ENCODE peak calls at places on chromosomes 7 and 10, in six cellular contexts. Z, H, O, P, I and Y are unnamed samples.

GRCh38 chr7:82050134-82050533 is 280.3 kb upstream of the HGF start:
- DNase-seq in Z (no peak), H (no peak), O (peak; percentile 83), P (peak; percentile 93), I (peak; percentile 85), Y (peak; percentile 83)

GRCh38 chr10:72245949-72246525 is 27.7 kb upstream of the DDIT4 start:
- DNase-seq in Z (no peak), H (peak; percentile 17), O (no peak), P (no peak), I (no peak), Y (peak; percentile 11)

GRCh38 chr7:84674236-84674913 is 479.8 kb upstream of the SEMA3A start:
- DNase-seq in Z (no peak), H (no peak), O (no peak), P (peak; percentile 54), I (peak; percentile 58), Y (peak; percentile 47)

GRCh38 chr7:954330-955238 is at the start of gene ADAP1:
- DNase-seq in Z (peak; percentile 51), H (peak; percentile 47), O (no peak), P (peak; percentile 55), I (peak; percentile 41), Y (peak; percentile 37)

GRCh38 chr7:140924019-140924820 is 509 bp downstream of the BRAF start:
- DNase-seq in Z (peak; percentile 77), H (peak; percentile 82), O (no peak), P (peak; percentile 62), I (peak; percentile 60), Y (peak; percentile 58)

GRCh38 chr7:156014201-156014600 is 201.9 kb upstream of the SHH start:
- DNase-seq in Z (no peak), H (no peak), O (no peak), P (no peak), I (no peak), Y (no peak)

GRCh38 chr10:120460776-120461175 is 3.7 kb downstream of the PLPP4 start:
- DNase-seq in Z (no peak), H (no peak), O (peak; percentile 91), P (peak; percentile 100), I (peak; percentile 91), Y (peak; percentile 92)

GRCh38 chr7:47188653-47189315 is 393.1 kb downstream of the TNS3 start:
- DNase-seq in Z (no peak), H (no peak), O (no peak), P (no peak), I (no peak), Y (no peak)

GRCh38 chr7:21572914-21573313 is 30.1 kb downstream of the DNAH11 start:
- DNase-seq in Z (no peak), H (no peak), O (no peak), P (no peak), I (no peak), Y (no peak)

GRCh38 chr7:143042821-143043271 is 9.3 kb upstream of the OR6V1 start:
- DNase-seq in Z (no peak), H (no peak), O (no peak), P (no peak), I (no peak), Y (peak; percentile 27)

GRCh38 chr7:22001345-22002004 is 55.8 kb upstream of the CDCA7L start:
- DNase-seq in Z (peak; percentile 35), H (no peak), O (peak; percentile 32), P (peak; percentile 80), I (peak; percentile 71), Y (peak; percentile 79)

GRCh38 chr7:24971333-24972165 is 8.4 kb downstream of the OSBPL3 start:
- DNase-seq in Z (no peak), H (no peak), O (no peak), P (peak; percentile 98), I (peak; percentile 94), Y (peak; percentile 94)

GRCh38 chr10:104767282-104767681 is 126.2 kb downstream of the SORCS3 start:
- DNase-seq in Z (no peak), H (no peak), O (no peak), P (no peak), I (no peak), Y (no peak)

GRCh38 chr10:118472415-118472814 is 123.0 kb downstream of the PRLHR start:
- DNase-seq in Z (no peak), H (no peak), O (no peak), P (peak; percentile 2), I (peak; percentile 58), Y (no peak)

GRCh38 chr10:6722616-6723004 is 142.5 kb upstream of the PRKCQ start:
- DNase-seq in Z (no peak), H (no peak), O (no peak), P (peak; percentile 57), I (peak; percentile 47), Y (peak; percentile 57)

GRCh38 chr10:97771913-97772823 is at the start of gene SFRP5:
- DNase-seq in Z (no peak), H (peak; percentile 81), O (no peak), P (no peak), I (no peak), Y (no peak)

GRCh38 chr10:97768322-97769315 is 3.2 kb downstream of the SFRP5 start:
- DNase-seq in Z (no peak), H (no peak), O (no peak), P (no peak), I (no peak), Y (no peak)

GRCh38 chr10:97770265-97770664 is 1.5 kb downstream of the SFRP5 start:
- DNase-seq in Z (no peak), H (no peak), O (no peak), P (no peak), I (no peak), Y (no peak)

GRCh38 chr10:97773096-97773495 is 1.3 kb upstream of the SFRP5 start:
- DNase-seq in Z (no peak), H (peak; percentile 33), O (no peak), P (no peak), I (no peak), Y (no peak)

GRCh38 chr10:97771055-97771811 is 566 bp downstream of the SFRP5 start:
- DNase-seq in Z (no peak), H (peak; percentile 57), O (no peak), P (peak; percentile 45), I (peak; percentile 55), Y (peak; percentile 8)
- TF ChIP-seq CTCF in Z (no peak), H (no peak), O (no peak), P (no peak), I (no peak), Y (no peak)

DNA sequence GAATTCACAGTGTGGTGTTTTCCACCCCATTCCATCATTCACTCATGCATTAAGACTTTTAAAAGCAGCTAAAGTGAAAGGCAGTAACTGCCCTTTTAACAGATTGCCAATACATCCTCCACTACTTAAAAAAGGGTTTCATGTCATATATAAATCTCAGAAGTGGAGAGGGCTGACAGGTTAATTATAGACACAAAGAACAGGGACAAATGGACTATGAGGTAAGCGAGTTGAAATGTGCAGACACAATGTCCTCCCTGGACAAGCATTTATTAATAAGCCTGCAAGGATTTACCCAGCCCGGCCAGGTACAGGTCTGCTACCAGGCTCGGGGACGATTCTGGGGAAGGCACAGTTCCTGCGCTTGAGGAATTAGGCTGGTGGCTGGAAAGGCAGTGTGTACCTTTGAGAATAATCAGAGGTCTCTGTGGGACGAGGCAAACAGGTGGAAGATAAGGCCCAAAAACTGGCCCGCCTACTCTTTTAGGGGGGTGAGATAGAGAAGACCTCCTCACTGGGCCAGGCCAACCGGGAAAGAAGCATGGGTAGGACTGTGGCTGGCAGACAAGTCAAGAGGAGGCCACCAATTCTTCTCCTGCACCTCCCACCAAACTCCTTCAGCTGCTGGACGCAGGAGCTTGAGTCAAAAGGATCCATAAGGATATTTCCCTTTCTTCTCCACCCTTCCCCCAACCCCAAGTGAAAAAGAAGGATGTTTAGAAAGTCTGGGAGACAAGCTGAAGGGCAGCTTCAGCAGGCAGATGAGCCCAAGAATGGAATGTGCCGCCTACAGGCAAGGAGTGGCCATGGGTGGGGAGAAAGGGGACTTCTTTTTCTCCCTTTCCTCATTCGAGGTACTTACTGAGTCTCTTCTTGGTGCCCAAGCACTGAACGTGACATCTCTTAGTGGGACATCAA is 1.5 kb downstream of the PDLIM1 start:
- DNase-seq in Z (peak; percentile 68), H (no peak), O (no peak), P (no peak), I (peak; percentile 42), Y (no peak)
- H3K4me3 ChIP-seq in Z (peak overlapping the region; percentile 60), H (peak overlapping the region; percentile 98), O (peak overlapping the region; percentile 96), P (peak overlapping the region; percentile 77), I (peak overlapping the region; percentile 73), Y (peak overlapping the region; percentile 81)

GRCh38 chr10:93142534-93142933 is 68.8 kb downstream of the CYP26A1 start:
- DNase-seq in Z (no peak), H (no peak), O (no peak), P (no peak), I (no peak), Y (no peak)
- TF ChIP-seq CTCF in Z (no peak), H (no peak), O (no peak), P (no peak), I (no peak), Y (no peak)

DNA sequence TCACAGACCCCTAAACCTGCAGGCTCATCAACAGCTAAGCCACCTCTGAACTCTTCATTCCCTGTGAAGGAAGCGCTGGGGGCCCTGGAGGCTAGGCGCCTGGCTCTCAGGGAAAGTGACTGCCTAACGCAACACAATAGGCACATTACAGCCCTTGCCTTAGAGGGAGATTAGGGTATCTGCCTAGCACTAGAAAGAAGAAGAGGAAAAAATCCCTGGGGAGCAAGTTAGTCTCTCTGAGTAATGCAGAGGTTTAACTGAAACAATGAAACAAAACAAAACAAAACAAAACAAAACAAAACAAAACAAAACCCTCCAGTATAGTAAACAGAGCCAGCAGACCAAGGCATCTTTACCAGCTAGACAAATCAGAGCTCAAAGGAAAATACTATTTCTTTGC is 2.6 kb downstream of the ZNF777 start:
- DNase-seq in Z (no peak), H (no peak), O (no peak), P (no peak), I (no peak), Y (no peak)
- H3K4me3 ChIP-seq in Z (no peak overlapping the region), H (no peak overlapping the region), O (no peak overlapping the region), P (no peak overlapping the region), I (no peak overlapping the region), Y (peak overlapping the region; percentile 72)

DNA sequence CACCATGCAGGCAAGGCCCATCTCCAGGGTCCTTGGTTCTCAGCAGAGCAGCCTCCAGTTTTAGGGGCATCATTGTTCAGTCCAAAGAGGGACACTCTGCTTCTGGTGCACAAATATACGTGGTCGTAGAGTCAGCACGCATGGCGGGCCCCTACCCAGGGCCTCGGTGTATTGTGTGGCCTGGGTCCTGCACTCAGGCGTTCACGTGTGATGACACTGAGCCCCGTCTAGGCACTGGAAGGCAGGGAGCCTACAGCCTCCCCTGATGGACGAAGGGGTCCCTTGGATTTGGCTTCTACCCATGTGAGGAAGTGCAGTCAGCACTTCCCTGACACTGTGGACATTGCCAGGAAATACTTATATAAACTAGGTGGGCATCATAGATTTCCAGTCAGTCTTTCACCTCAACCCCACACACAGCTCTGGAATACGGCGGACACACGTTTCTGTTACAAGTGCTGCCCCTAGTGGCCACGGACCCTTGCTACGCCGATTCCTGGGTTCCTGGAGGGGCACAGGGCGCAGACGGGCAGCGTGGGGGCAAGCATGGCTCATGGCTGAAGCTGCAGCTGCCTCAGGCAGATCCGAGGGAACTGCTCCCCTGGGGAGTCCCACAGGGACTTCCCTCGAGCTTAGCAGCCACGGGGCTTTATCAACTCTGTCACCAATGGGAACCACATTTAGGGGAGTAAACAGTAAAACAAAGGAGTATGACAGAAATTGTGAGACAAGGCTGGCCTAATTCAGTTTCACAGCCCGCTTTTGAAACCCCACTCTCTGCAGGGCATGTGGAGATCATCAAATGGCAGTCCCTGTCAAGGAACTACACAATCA is 25.4 kb downstream of the AIFM2 start:
- DNase-seq in Z (no peak), H (no peak), O (no peak), P (peak; percentile 6), I (no peak), Y (no peak)
- TF ChIP-seq CTCF in Z (peak; percentile 19), H (no peak), O (peak; percentile 67), P (peak; percentile 11), I (peak; percentile 31), Y (peak; percentile 47)

GRCh38 chr10:31101123-31101522 is 69.5 kb upstream of the ZNF438 start:
- DNase-seq in Z (no peak), H (no peak), O (peak; percentile 95), P (peak; percentile 94), I (peak; percentile 94), Y (peak; percentile 67)
- H3K4me3 ChIP-seq in Z (no peak overlapping the region), H (no peak overlapping the region), O (no peak overlapping the region), P (no peak overlapping the region), I (no peak overlapping the region), Y (no peak overlapping the region)